ENCODE peak calls at places on chromosomes 2 and 18, in eight cellular contexts. M, H, B, U, V, X, T and L are unnamed samples.

GRCh38 chr2:241519669-241520068 is 11.3 kb upstream of the STK25 start:
- DNase-seq in M (no peak), H (no peak), B (no peak), U (no peak), V (no peak), X (no peak), T (no peak), L (no peak)

GRCh38 chr2:211396815-211397214 is 840.4 kb downstream of the CPS1 start:
- DNase-seq in M (no peak), H (no peak), B (no peak), U (no peak), V (no peak), X (no peak), T (no peak), L (no peak)

GRCh38 chr2:46535360-46535759 is 56.0 kb downstream of the TMEM247 start:
- DNase-seq in M (no peak), H (no peak), B (no peak), U (peak; percentile 37), V (no peak), X (peak; percentile 39), T (no peak), L (no peak)

GRCh38 chr2:142918624-142919023 is 41.2 kb downstream of the KYNU start:
- DNase-seq in M (no peak), H (no peak), B (no peak), U (no peak), V (peak; percentile 29), X (no peak), T (peak; percentile 41), L (peak; percentile 4)

GRCh38 chr2:1802469-1803216 is 58.3 kb upstream of the PXDN start:
- DNase-seq in M (no peak), H (no peak), B (no peak), U (no peak), V (no peak), X (no peak), T (no peak), L (no peak)

GRCh38 chr18:68839701-68840100 is 41.8 kb downstream of the CCDC102B start:
- DNase-seq in M (no peak), H (no peak), B (no peak), U (no peak), V (no peak), X (no peak), T (no peak), L (no peak)

GRCh38 chr2:127622561-127623387 is 23.2 kb upstream of the GPR17 start:
- DNase-seq in M (peak; percentile 30), H (no peak), B (peak; percentile 27), U (no peak), V (no peak), X (no peak), T (no peak), L (no peak)

GRCh38 chr2:218786133-218786532 is 4.2 kb downstream of the CYP27A1 start:
- DNase-seq in M (no peak), H (no peak), B (no peak), U (no peak), V (no peak), X (no peak), T (no peak), L (no peak)

GRCh38 chr2:234979204-234980167 is 27.7 kb downstream of the SH3BP4 start:
- DNase-seq in M (peak; percentile 59), H (peak; percentile 50), B (no peak), U (no peak), V (no peak), X (no peak), T (no peak), L (peak; percentile 42)

GRCh38 chr18:986552-986951 is 81.9 kb downstream of the ADCYAP1 start:
- DNase-seq in M (no peak), H (no peak), B (no peak), U (no peak), V (no peak), X (no peak), T (no peak), L (no peak)

GRCh38 chr2:72887032-72887835 is at the start of gene SPR:
- DNase-seq in M (peak; percentile 78), H (peak; percentile 73), B (peak; percentile 90), U (peak; percentile 82), V (no peak), X (peak; percentile 76), T (peak; percentile 45), L (peak; percentile 80)

GRCh38 chr2:241618296-241618805 is 18.6 kb downstream of the THAP4 start:
- DNase-seq in M (no peak), H (no peak), B (no peak), U (no peak), V (no peak), X (no peak), T (no peak), L (no peak)

GRCh38 chr18:68679531-68679930 is 35.4 kb downstream of the TMX3 start:
- DNase-seq in M (no peak), H (peak; percentile 59), B (no peak), U (no peak), V (peak; percentile 39), X (no peak), T (no peak), L (no peak)

GRCh38 chr2:207087046-207087902 is 78.5 kb downstream of the KLF7 start:
- DNase-seq in M (no peak), H (no peak), B (peak; percentile 73), U (no peak), V (no peak), X (no peak), T (no peak), L (no peak)

GRCh38 chr2:220521591-220521990 is 894.2 kb downstream of the SLC4A3 start:
- DNase-seq in M (no peak), H (no peak), B (no peak), U (no peak), V (no peak), X (no peak), T (no peak), L (no peak)

GRCh38 chr2:38178556-38179419 is 102.8 kb upstream of the CYP1B1 start:
- DNase-seq in M (peak; percentile 35), H (peak; percentile 71), B (no peak), U (peak; percentile 40), V (no peak), X (no peak), T (peak; percentile 80), L (peak; percentile 19)

GRCh38 chr2:128324008-128324896 is 5.6 kb upstream of the HS6ST1 start:
- DNase-seq in M (no peak), H (no peak), B (no peak), U (no peak), V (no peak), X (no peak), T (no peak), L (no peak)

GRCh38 chr18:74994502-74995403 is 214.2 kb downstream of the PTGR3 start:
- DNase-seq in M (no peak), H (no peak), B (no peak), U (peak; percentile 56), V (no peak), X (no peak), T (peak; percentile 14), L (no peak)

GRCh38 chr2:70525032-70525431 is 28.6 kb downstream of the TGFA start:
- DNase-seq in M (no peak), H (peak; percentile 28), B (no peak), U (no peak), V (no peak), X (no peak), T (no peak), L (peak; percentile 99)

GRCh38 chr2:204628926-204629661 is 83.8 kb downstream of the PARD3B start:
- DNase-seq in M (no peak), H (no peak), B (no peak), U (no peak), V (no peak), X (no peak), T (peak; percentile 19), L (no peak)

GRCh38 chr2:240946654-240947053 is 40.5 kb downstream of the CROCC2 start:
- DNase-seq in M (peak; percentile 13), H (peak; percentile 56), B (no peak), U (no peak), V (no peak), X (no peak), T (no peak), L (peak; percentile 28)

GRCh38 chr2:172172513-172173217 is 70.0 kb upstream of the DLX2 start:
- DNase-seq in M (peak; percentile 60), H (peak; percentile 82), B (peak; percentile 91), U (peak; percentile 70), V (no peak), X (peak; percentile 69), T (peak; percentile 52), L (peak; percentile 85)

GRCh38 chr18:21741511-21742322 is 1.1 kb downstream of the MIB1 start:
- DNase-seq in M (peak; percentile 44), H (peak; percentile 7), B (peak; percentile 63), U (no peak), V (no peak), X (peak; percentile 51), T (peak; percentile 26), L (no peak)

GRCh38 chr18:13703899-13704298 is 22.5 kb downstream of the FAM210A start:
- DNase-seq in M (no peak), H (no peak), B (no peak), U (no peak), V (no peak), X (no peak), T (peak; percentile 23), L (peak; percentile 34)

GRCh38 chr2:217954051-217954450 is 48.7 kb downstream of the TNS1 start:
- DNase-seq in M (no peak), H (no peak), B (no peak), U (no peak), V (no peak), X (no peak), T (no peak), L (no peak)

GRCh38 chr2:26983746-26984145 is 13.3 kb downstream of the MAPRE3 start:
- DNase-seq in M (no peak), H (no peak), B (no peak), U (no peak), V (no peak), X (no peak), T (no peak), L (no peak)

GRCh38 chr2:192128655-192129054 is 66.1 kb downstream of the TMEFF2 start:
- DNase-seq in M (no peak), H (no peak), B (no peak), U (no peak), V (no peak), X (no peak), T (peak; percentile 33), L (no peak)

GRCh38 chr2:215849771-215850170 is 163.6 kb downstream of the MREG start:
- DNase-seq in M (no peak), H (no peak), B (no peak), U (no peak), V (no peak), X (no peak), T (no peak), L (no peak)

GRCh38 chr2:64562148-64562784 is 38.1 kb downstream of the AFTPH start:
- DNase-seq in M (no peak), H (peak; percentile 7), B (peak; percentile 12), U (no peak), V (no peak), X (no peak), T (peak; percentile 43), L (peak; percentile 71)

GRCh38 chr18:10318686-10318960 is 135.8 kb upstream of the APCDD1 start:
- DNase-seq in M (no peak), H (peak; percentile 36), B (no peak), U (no peak), V (no peak), X (no peak), T (peak; percentile 7), L (no peak)

GRCh38 chr2:238499731-238500570 is 73.2 kb downstream of the ASB1 start:
- DNase-seq in M (no peak), H (no peak), B (no peak), U (no peak), V (no peak), X (no peak), T (no peak), L (peak; percentile 19)

GRCh38 chr2:206798009-206798408 is 32.6 kb downstream of the FASTKD2 start:
- DNase-seq in M (peak; percentile 25), H (no peak), B (no peak), U (no peak), V (no peak), X (peak; percentile 11), T (no peak), L (no peak)

GRCh38 chr2:190343500-190344274 is at the start of gene INPP1:
- DNase-seq in M (peak; percentile 90), H (peak; percentile 79), B (peak; percentile 87), U (peak; percentile 78), V (no peak), X (peak; percentile 56), T (peak; percentile 69), L (peak; percentile 46)

GRCh38 chr2:197862556-197862955 is 58.2 kb downstream of the PLCL1 start:
- DNase-seq in M (no peak), H (no peak), B (no peak), U (no peak), V (no peak), X (no peak), T (no peak), L (no peak)